ENCODE peak calls at places on chromosome X, in five cellular contexts. One of them, this sample, is unnamed.

GRCh38 chrX:79413009-79413408 is 45.9 kb upstream of the ITM2A start:
- DNase-seq in HepG2: peak
- DNase-seq in K562: no peak
- DNase-seq in SK-N-SH: peak
- DNase-seq in GM12878: no peak
- DNase-seq in this sample: peak

GRCh38 chrX:151702741-151703352 is 7.6 kb downstream of the PRRG3 start:
- DNase-seq in GM12878: no peak
- DNase-seq in SK-N-SH: no peak
- DNase-seq in K562: no peak
- DNase-seq in HepG2: no peak
- DNase-seq in this sample: no peak

GRCh38 chrX:103175944-103176753 is 38.8 kb upstream of the BEX4 start:
- DNase-seq in HepG2: peak
- DNase-seq in SK-N-SH: peak
- DNase-seq in K562: peak
- DNase-seq in GM12878: no peak
- DNase-seq in this sample: peak

GRCh38 chrX:148322906-148323305 is 177.5 kb upstream of the AFF2 start:
- DNase-seq in K562: no peak
- DNase-seq in GM12878: no peak
- DNase-seq in SK-N-SH: no peak
- DNase-seq in HepG2: no peak
- DNase-seq in this sample: no peak

GRCh38 chrX:129318375-129318774 is 204.9 kb downstream of the SMARCA1 start:
- DNase-seq in HepG2: peak
- DNase-seq in GM12878: no peak
- DNase-seq in SK-N-SH: peak
- DNase-seq in K562: no peak
- DNase-seq in this sample: no peak

GRCh38 chrX:66676413-66676812 is 37.5 kb upstream of the EDA2R start:
- DNase-seq in GM12878: no peak
- DNase-seq in HepG2: no peak
- DNase-seq in SK-N-SH: no peak
- DNase-seq in K562: no peak
- DNase-seq in this sample: no peak

GRCh38 chrX:155767101-155767878 is 113.9 kb upstream of the VAMP7 start:
- DNase-seq in K562: peak
- DNase-seq in GM12878: peak
- DNase-seq in HepG2: no peak
- DNase-seq in SK-N-SH: peak
- DNase-seq in this sample: no peak

GRCh38 chrX:69158166-69159040 is 6.8 kb downstream of the PJA1 start:
- DNase-seq in SK-N-SH: peak
- DNase-seq in K562: peak
- DNase-seq in HepG2: peak
- DNase-seq in GM12878: no peak
- DNase-seq in this sample: peak

GRCh38 chrX:44872319-44872816 is 620 bp upstream of the KDM6A start:
- DNase-seq in SK-N-SH: no peak
- DNase-seq in K562: peak
- DNase-seq in HepG2: no peak
- DNase-seq in GM12878: no peak
- DNase-seq in this sample: peak

GRCh38 chrX:13487731-13488505 is 81.5 kb upstream of the EGFL6 start:
- DNase-seq in HepG2: peak
- DNase-seq in SK-N-SH: peak
- DNase-seq in K562: peak
- DNase-seq in GM12878: peak
- DNase-seq in this sample: no peak

GRCh38 chrX:119399772-119400101 is 601 bp downstream of the SLC25A43 start:
- DNase-seq in GM12878: no peak
- DNase-seq in HepG2: no peak
- DNase-seq in SK-N-SH: no peak
- DNase-seq in K562: no peak
- DNase-seq in this sample: no peak
- TF ChIP-seq REST in GM12878: no peak
- TF ChIP-seq REST in HepG2: no peak
- TF ChIP-seq REST in SK-N-SH: no peak
- TF ChIP-seq REST in K562: no peak
- TF ChIP-seq REST in this sample: no peak

GRCh38 chrX:11944486-11944885 is 186.4 kb downstream of the MSL3 start:
- DNase-seq in SK-N-SH: peak
- DNase-seq in GM12878: no peak
- DNase-seq in K562: peak
- DNase-seq in HepG2: no peak
- DNase-seq in this sample: no peak
- TF ChIP-seq CTCF in SK-N-SH: peak
- TF ChIP-seq CTCF in GM12878: peak
- TF ChIP-seq CTCF in K562: peak
- TF ChIP-seq CTCF in HepG2: peak
- TF ChIP-seq CTCF in this sample: no peak

GRCh38 chrX:39356119-39356807 is 555.0 kb downstream of the MID1IP1 start:
- DNase-seq in HepG2: no peak
- DNase-seq in GM12878: no peak
- DNase-seq in K562: no peak
- DNase-seq in SK-N-SH: no peak
- DNase-seq in this sample: no peak
- TF ChIP-seq GABPA in HepG2: no peak
- TF ChIP-seq GABPA in GM12878: no peak
- TF ChIP-seq GABPA in K562: no peak
- TF ChIP-seq GABPA in SK-N-SH: no peak
- TF ChIP-seq GABPA in this sample: no peak

DNA sequence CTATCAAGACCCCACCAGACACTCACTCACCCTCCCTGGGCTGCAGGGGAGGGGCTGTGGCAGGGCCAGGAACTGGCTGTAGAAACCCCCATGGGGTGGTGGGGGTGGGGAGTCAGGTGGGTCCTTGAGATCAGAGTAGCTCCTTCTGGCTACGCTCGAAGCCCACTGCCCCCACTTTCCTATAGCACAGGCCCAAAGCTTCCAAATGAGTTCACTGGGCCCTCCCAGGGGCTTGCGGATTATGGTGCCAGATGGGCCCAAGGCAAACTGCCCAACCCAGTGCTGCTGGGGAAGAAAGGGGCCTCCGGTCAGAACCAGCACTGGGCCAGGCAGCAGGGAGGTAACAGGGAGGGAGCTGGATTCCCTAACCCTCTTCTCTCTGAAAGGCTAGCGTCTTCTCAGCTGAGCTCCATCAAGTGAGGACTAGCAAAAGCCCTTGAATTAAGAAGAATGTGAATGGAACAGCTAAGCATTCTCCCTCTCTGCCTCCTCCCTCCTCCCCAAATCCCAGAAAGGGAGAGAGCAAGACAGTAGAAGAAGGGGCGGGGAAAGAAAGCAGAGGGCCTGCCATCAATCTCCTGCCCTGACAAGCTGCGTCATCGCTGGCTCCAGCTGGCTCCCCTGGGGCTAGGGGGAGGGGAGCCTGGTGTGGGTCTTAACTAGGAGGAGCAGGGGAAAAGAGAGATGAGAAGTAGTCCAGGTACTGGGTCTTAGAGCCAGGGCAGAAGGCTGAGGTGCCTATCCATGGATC is 34.7 kb downstream of the FRMPD3 start:
- DNase-seq in HepG2: no peak
- DNase-seq in K562: peak
- DNase-seq in GM12878: no peak
- DNase-seq in SK-N-SH: peak
- DNase-seq in this sample: no peak
- TF ChIP-seq REST in HepG2: no peak
- TF ChIP-seq REST in K562: no peak
- TF ChIP-seq REST in GM12878: no peak
- TF ChIP-seq REST in SK-N-SH: no peak
- TF ChIP-seq REST in this sample: no peak

GRCh38 chrX:46597774-46598173 is 24.2 kb downstream of the CHST7 start:
- DNase-seq in SK-N-SH: no peak
- DNase-seq in GM12878: no peak
- DNase-seq in K562: no peak
- DNase-seq in HepG2: no peak
- DNase-seq in this sample: no peak

GRCh38 chrX:46599051-46599560 is 25.5 kb downstream of the CHST7 start:
- DNase-seq in HepG2: no peak
- DNase-seq in SK-N-SH: no peak
- DNase-seq in GM12878: no peak
- DNase-seq in K562: no peak
- DNase-seq in this sample: no peak

GRCh38 chrX:46589977-46590723 is 16.6 kb downstream of the CHST7 start:
- DNase-seq in GM12878: no peak
- DNase-seq in SK-N-SH: no peak
- DNase-seq in HepG2: no peak
- DNase-seq in K562: no peak
- DNase-seq in this sample: no peak

GRCh38 chrX:46597208-46597607 is 23.6 kb downstream of the CHST7 start:
- DNase-seq in HepG2: no peak
- DNase-seq in SK-N-SH: no peak
- DNase-seq in K562: no peak
- DNase-seq in GM12878: no peak
- DNase-seq in this sample: no peak

DNA sequence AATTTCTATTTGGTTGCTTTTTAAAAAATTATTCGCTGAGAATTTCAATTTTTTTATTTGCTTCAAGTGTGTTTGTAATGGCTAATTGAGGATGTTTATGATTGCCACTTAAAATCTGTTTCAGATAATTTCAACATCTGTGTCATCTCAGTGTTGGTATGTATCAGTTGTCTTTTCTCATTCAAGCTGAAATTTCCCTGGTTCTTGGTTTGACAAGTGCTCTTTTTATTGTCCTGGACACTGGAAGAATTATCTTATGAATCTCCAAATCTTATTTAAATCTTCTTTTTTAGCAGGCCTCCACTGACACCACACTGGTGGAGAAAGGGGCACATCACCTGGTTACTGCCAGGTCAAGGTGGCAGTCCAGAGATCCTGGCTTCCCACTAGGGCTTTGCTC is 21.5 kb downstream of the CHST7 start:
- DNase-seq in HepG2: no peak
- DNase-seq in GM12878: no peak
- DNase-seq in K562: no peak
- DNase-seq in SK-N-SH: no peak
- DNase-seq in this sample: no peak
- TF ChIP-seq CTCF in HepG2: no peak
- TF ChIP-seq CTCF in GM12878: no peak
- TF ChIP-seq CTCF in K562: no peak
- TF ChIP-seq CTCF in SK-N-SH: no peak
- TF ChIP-seq CTCF in this sample: no peak

GRCh38 chrX:106912864-106913263 is 7.3 kb upstream of the CLDN2 start:
- DNase-seq in SK-N-SH: no peak
- DNase-seq in HepG2: no peak
- DNase-seq in GM12878: no peak
- DNase-seq in K562: no peak
- DNase-seq in this sample: no peak
- TF ChIP-seq GABPA in SK-N-SH: no peak
- TF ChIP-seq GABPA in HepG2: no peak
- TF ChIP-seq GABPA in GM12878: no peak
- TF ChIP-seq GABPA in K562: no peak
- TF ChIP-seq GABPA in this sample: no peak

DNA sequence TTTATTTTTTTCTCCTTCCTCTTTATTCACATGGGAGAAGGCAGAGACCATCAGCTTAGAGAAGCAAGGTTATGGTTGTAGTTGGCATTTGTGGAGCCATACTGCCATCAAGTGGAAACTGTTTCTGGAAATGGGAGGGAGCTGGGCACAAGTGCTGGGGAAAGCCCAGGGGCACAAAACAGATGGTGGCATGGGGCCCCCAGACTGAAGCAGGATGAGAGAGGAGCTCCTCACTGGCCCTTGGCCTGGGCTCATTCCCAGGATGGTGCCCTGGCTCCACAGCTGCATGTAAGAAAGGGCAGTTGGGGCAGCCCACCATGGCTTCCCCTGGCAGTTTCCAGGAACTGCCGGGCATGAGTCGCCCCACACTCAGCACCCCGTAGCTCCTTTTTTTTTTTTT is 59.2 kb downstream of the NBDY start:
- DNase-seq in HepG2: no peak
- DNase-seq in SK-N-SH: no peak
- DNase-seq in K562: no peak
- DNase-seq in GM12878: no peak
- DNase-seq in this sample: no peak
- TF ChIP-seq REST in HepG2: no peak
- TF ChIP-seq REST in SK-N-SH: no peak
- TF ChIP-seq REST in K562: no peak
- TF ChIP-seq REST in GM12878: no peak
- TF ChIP-seq REST in this sample: no peak

GRCh38 chrX:134526399-134526798 is 66.4 kb downstream of the HPRT1 start:
- DNase-seq in K562: no peak
- DNase-seq in HepG2: no peak
- DNase-seq in GM12878: no peak
- DNase-seq in SK-N-SH: no peak
- DNase-seq in this sample: no peak

GRCh38 chrX:134525086-134525792 is 65.3 kb downstream of the HPRT1 start:
- DNase-seq in HepG2: no peak
- DNase-seq in SK-N-SH: no peak
- DNase-seq in K562: no peak
- DNase-seq in GM12878: no peak
- DNase-seq in this sample: no peak

GRCh38 chrX:134524181-134524580 is 64.2 kb downstream of the HPRT1 start:
- DNase-seq in K562: no peak
- DNase-seq in HepG2: no peak
- DNase-seq in GM12878: no peak
- DNase-seq in SK-N-SH: no peak
- DNase-seq in this sample: no peak

GRCh38 chrX:134520860-134521390 is 61.0 kb downstream of the HPRT1 start:
- DNase-seq in HepG2: peak
- DNase-seq in K562: no peak
- DNase-seq in GM12878: no peak
- DNase-seq in SK-N-SH: peak
- DNase-seq in this sample: no peak
- TF ChIP-seq CTCF in HepG2: peak
- TF ChIP-seq CTCF in K562: peak
- TF ChIP-seq CTCF in GM12878: peak
- TF ChIP-seq CTCF in SK-N-SH: peak
- TF ChIP-seq CTCF in this sample: peak

GRCh38 chrX:86455495-86455894 is 307.2 kb downstream of the DACH2 start:
- DNase-seq in HepG2: no peak
- DNase-seq in K562: no peak
- DNase-seq in GM12878: no peak
- DNase-seq in SK-N-SH: no peak
- DNase-seq in this sample: no peak
- TF ChIP-seq GABPA in HepG2: no peak
- TF ChIP-seq GABPA in K562: no peak
- TF ChIP-seq GABPA in GM12878: no peak
- TF ChIP-seq GABPA in SK-N-SH: no peak
- TF ChIP-seq GABPA in this sample: no peak